ENCODE peak calls at places on chromosomes 5 and 9, in ten cellular contexts. M, Q, D, L, J, Z, H, W, X and I are unnamed samples. For H3K36me3 and H3K4me1, the result is how much of the 10 kb centered on the place peaks cover.

GRCh38 chr9:72412483-72413040 is 47.6 kb upstream of the ZFAND5 start:
- DNase-seq in M (no peak), Q (no peak), D (no peak), L (no peak), J (no peak), Z (no peak), H (no peak), W (no peak), X (no peak), I (no peak)

GRCh38 chr5:132748522-132749000 is 1.3 kb downstream of the CCNI2 start:
- DNase-seq in M (no peak), Q (no peak), D (no peak), L (no peak), J (no peak), Z (no peak), H (no peak), W (no peak), X (no peak), I (no peak)

GRCh38 chr5:3139596-3139995 is 388.1 kb upstream of the IRX2 start:
- DNase-seq in M (no peak), Q (no peak), D (no peak), L (no peak), J (no peak), Z (no peak), H (no peak), W (no peak), X (no peak), I (no peak)

GRCh38 chr9:93416530-93417235 is 34.8 kb upstream of the FAM120A start:
- DNase-seq in M (no peak), Q (no peak), D (no peak), L (no peak), J (no peak), Z (no peak), H (no peak), W (no peak), X (no peak), I (no peak)

GRCh38 chr5:41755705-41756104 is 114.5 kb downstream of the OXCT1 start:
- DNase-seq in M (no peak), Q (no peak), D (no peak), L (no peak), J (no peak), Z (no peak), H (no peak), W (no peak), X (no peak), I (no peak)

GRCh38 chr5:64147849-64148441 is 17.7 kb upstream of the RNF180 start:
- DNase-seq in M (peak), Q (peak), D (peak), L (peak), J (no peak), Z (peak), H (peak), W (peak), X (peak), I (peak)

GRCh38 chr5:170493028-170493820 is 10.6 kb upstream of the KCNIP1 start:
- DNase-seq in M (no peak), Q (no peak), D (no peak), L (no peak), J (no peak), Z (no peak), H (no peak), W (no peak), X (no peak), I (no peak)

GRCh38 chr5:151686673-151687378 is at the start of gene SPARC:
- DNase-seq in M (peak), Q (peak), D (peak), L (peak), J (no peak), Z (peak), H (peak), W (no peak), X (peak), I (peak)

GRCh38 chr5:14038341-14038959 is 94.0 kb upstream of the DNAH5 start:
- DNase-seq in M (no peak), Q (no peak), D (no peak), L (no peak), J (no peak), Z (no peak), H (no peak), W (no peak), X (no peak), I (no peak)

GRCh38 chr5:83011990-83012389 is 65.2 kb downstream of the TMEM167A start:
- DNase-seq in M (no peak), Q (no peak), D (no peak), L (no peak), J (no peak), Z (no peak), H (no peak), W (no peak), X (no peak), I (no peak)

GRCh38 chr5:126509339-126509738 is 85.7 kb downstream of the ALDH7A1 start:
- DNase-seq in M (no peak), Q (no peak), D (no peak), L (no peak), J (no peak), Z (no peak), H (no peak), W (no peak), X (no peak), I (no peak)

GRCh38 chr5:64958757-64959391 is 190.1 kb downstream of the CWC27 start:
- DNase-seq in M (no peak), Q (no peak), D (peak), L (no peak), J (no peak), Z (no peak), H (no peak), W (no peak), X (no peak), I (no peak)

GRCh38 chr5:176776916-176777315 is 33.4 kb upstream of the UNC5A start:
- DNase-seq in M (no peak), Q (peak), D (no peak), L (no peak), J (no peak), Z (no peak), H (no peak), W (no peak), X (no peak), I (no peak)

GRCh38 chr5:2666081-2666480 is 85.4 kb downstream of the IRX2 start:
- DNase-seq in M (no peak), Q (no peak), D (peak), L (no peak), J (no peak), Z (peak), H (no peak), W (no peak), X (no peak), I (no peak)

GRCh38 chr9:13728917-13729811 is 449.7 kb upstream of the MPDZ start:
- DNase-seq in M (no peak), Q (no peak), D (no peak), L (no peak), J (no peak), Z (no peak), H (no peak), W (no peak), X (no peak), I (no peak)

GRCh38 chr5:1090538-1090937 is 21.3 kb downstream of the SLC12A7 start:
- DNase-seq in M (peak), Q (no peak), D (no peak), L (no peak), J (no peak), Z (no peak), H (no peak), W (no peak), X (peak), I (no peak)

GRCh38 chr5:175319199-175319598 is 124.8 kb downstream of the DRD1 start:
- DNase-seq in M (no peak), Q (no peak), D (peak), L (no peak), J (no peak), Z (no peak), H (no peak), W (no peak), X (no peak), I (no peak)

GRCh38 chr5:107322936-107323335 is 347.8 kb downstream of the EFNA5 start:
- DNase-seq in M (no peak), Q (no peak), D (no peak), L (no peak), J (no peak), Z (no peak), H (no peak), W (no peak), X (no peak), I (no peak)

GRCh38 chr5:110027527-110028322 is 338.0 kb downstream of the MAN2A1 start:
- DNase-seq in M (no peak), Q (no peak), D (no peak), L (no peak), J (no peak), Z (no peak), H (no peak), W (no peak), X (no peak), I (no peak)

GRCh38 chr5:10736354-10736753 is 24.7 kb downstream of the DAP start:
- DNase-seq in M (no peak), Q (no peak), D (no peak), L (no peak), J (no peak), Z (no peak), H (no peak), W (no peak), X (no peak), I (no peak)

DNA sequence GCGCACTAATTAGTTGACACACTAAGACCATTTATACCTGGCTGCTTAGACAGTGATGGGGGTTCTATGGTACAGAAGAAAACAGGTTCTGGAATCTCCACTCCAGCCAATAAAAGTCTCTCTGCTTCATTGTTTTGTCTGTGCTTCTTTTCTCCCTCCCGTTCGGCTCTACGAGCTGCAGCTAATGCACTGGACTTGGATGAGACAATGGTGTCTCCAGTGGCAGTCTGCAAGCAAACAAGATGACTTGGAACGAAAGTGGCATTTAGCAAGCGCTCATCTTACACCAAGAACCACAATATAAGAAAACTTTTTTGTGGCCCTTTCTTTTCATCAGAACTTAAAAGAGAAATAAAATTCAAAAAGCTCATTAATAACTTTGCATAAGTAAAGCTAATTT is 30.2 kb downstream of the GFM2 start:
- DNase-seq in M (no peak), Q (no peak), D (no peak), L (no peak), J (no peak), Z (no peak), H (no peak), W (no peak), X (no peak), I (no peak)
- H3K36me3 ChIP-seq in M (half or more), Q (half or more), D (half or more), L (under half), J (under half), Z (under half), H (half or more), W (under half), X (half or more), I (under half)

DNA sequence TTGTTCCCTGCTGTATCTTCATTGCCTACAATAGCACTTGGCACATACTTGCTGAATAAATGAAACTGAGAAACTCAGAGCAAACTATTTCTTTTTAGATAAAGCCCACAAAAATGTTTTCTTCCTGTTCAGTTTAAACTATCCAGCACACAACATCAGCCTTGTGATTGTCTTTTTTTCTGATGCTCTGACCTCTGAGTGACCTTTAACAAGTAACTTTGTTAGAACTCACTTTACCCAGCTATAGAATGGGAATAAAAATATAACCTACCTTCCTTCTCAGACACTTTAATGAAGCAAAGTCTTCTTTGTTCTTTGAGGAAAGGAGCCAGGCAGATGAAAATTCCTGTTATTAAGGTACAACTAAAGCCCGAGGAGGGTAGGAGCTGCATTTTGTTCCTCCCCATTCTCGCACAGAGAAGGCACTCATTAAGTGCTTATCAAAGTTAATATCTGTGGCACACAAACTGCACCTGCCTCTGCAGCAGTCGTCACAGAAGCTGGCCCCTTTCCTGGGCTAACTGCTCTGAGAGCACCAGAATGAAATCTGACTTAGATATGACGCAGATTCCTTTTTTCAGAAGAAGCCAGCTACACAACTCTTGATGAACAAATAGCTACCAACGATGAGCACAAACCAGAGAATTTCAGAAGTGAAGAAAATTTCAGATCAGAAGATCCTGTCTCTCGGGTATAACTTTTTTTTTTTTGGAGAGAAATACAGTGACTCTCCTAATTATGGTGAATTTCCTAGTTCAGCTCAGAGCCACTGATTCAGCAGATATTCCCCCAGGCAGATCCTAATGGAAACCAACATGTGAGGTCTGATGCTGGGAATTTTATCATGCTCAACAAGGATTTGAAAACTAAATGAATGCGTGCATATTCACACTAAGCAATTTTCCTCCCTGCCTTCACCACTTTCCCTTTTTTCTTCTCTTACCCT is 31.0 kb upstream of the NR3C1 start:
- DNase-seq in M (no peak), Q (no peak), D (no peak), L (no peak), J (peak), Z (no peak), H (no peak), W (peak), X (peak), I (no peak)
- H3K4me1 ChIP-seq in M (under half), Q (under half), D (under half), L (under half), J (under half), Z (under half), H (under half), W (under half), X (under half), I (under half)

GRCh38 chr5:140881889-140882590 is at the start of gene PCDHA13:
- DNase-seq in M (no peak), Q (no peak), D (no peak), L (no peak), J (no peak), Z (peak), H (no peak), W (no peak), X (no peak), I (peak)

GRCh38 chr5:140877262-140877581 is 2.1 kb downstream of the PCDHA12 start:
- DNase-seq in M (no peak), Q (no peak), D (no peak), L (no peak), J (no peak), Z (no peak), H (no peak), W (no peak), X (no peak), I (no peak)

GRCh38 chr5:140883373-140883772 is 1.4 kb downstream of the PCDHA13 start:
- DNase-seq in M (no peak), Q (no peak), D (no peak), L (no peak), J (no peak), Z (no peak), H (no peak), W (no peak), X (no peak), I (no peak)

GRCh38 chr5:140883927-140884697 is 2.2 kb downstream of the PCDHA13 start:
- DNase-seq in M (no peak), Q (no peak), D (no peak), L (no peak), J (no peak), Z (no peak), H (no peak), W (no peak), X (no peak), I (no peak)

DNA sequence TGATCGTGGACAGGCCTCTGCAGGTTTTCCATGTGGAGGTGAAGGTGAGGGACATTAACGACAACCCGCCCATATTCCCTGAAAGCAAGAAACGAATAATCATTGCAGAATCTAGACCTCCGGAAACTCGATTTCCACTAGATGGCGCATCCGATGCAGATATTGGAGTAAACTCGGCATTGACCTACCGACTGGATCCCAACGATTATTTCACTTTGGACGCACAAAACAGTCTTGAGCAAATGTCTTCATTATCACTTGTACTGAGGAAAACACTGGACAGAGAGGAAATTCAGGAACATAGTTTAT is 621 bp downstream of the PCDHA13 start:
- DNase-seq in M (no peak), Q (no peak), D (peak), L (no peak), J (no peak), Z (peak), H (no peak), W (no peak), X (no peak), I (no peak)
- TF ChIP-seq CTCF in M (no peak), Q (no peak), D (no peak), L (no peak), J (no peak), Z (peak), H (no peak), W (no peak), X (no peak), I (no peak)

GRCh38 chr5:43553381-43553780 is 3.5 kb downstream of the PAIP1 start:
- DNase-seq in M (no peak), Q (no peak), D (no peak), L (no peak), J (no peak), Z (peak), H (no peak), W (no peak), X (no peak), I (no peak)
- H3K36me3 ChIP-seq in M (under half), Q (under half), D (under half), L (under half), J (under half), Z (under half), H (under half), W (under half), X (half or more), I (under half)